ENCODE peak calls at places on chromosomes 12 and 14, in nine cellular contexts. E, L, T, K, A, P, O, H and N are unnamed samples.

GRCh38 chr14:22524105-22524783 is 64.8 kb downstream of the DAD1 start:
- DNase-seq in L (no peak), A (no peak), E (no peak), O (no peak), P (no peak), K (no peak), T (no peak), H (no peak), N (no peak)

GRCh38 chr14:76948213-76948947 is 80.1 kb downstream of the IRF2BPL start:
- DNase-seq in K (peak; percentile 83), E (peak; percentile 47), T (no peak), L (no peak), H (peak; percentile 41), A (no peak), P (no peak), O (no peak), N (no peak)

GRCh38 chr12:6632026-6632978 is 3.5 kb downstream of the LPAR5 start:
- DNase-seq in P (no peak), L (no peak), K (no peak), T (no peak), O (peak; percentile 29), E (peak; percentile 47), H (no peak), A (no peak), N (no peak)

GRCh38 chr12:26135010-26135420 is 10.2 kb upstream of the BHLHE41 start:
- DNase-seq in T (peak; percentile 83), O (no peak), E (peak; percentile 72), L (peak; percentile 68), P (peak; percentile 55), H (no peak), A (no peak), K (peak; percentile 95), N (no peak)

GRCh38 chr14:22510527-22511110 is 78.4 kb downstream of the DAD1 start:
- DNase-seq in T (peak; percentile 88), E (no peak), A (no peak), L (no peak), K (no peak), H (no peak), O (no peak), P (no peak), N (peak; percentile 80)

GRCh38 chr14:27958757-27959156 is 807.8 kb upstream of the FOXG1 start:
- DNase-seq in P (no peak), A (no peak), E (no peak), L (no peak), T (peak; percentile 6), O (no peak), K (no peak), H (no peak), N (no peak)

GRCh38 chr12:17322090-17322489 is 716.1 kb upstream of the LMO3 start:
- DNase-seq in E (no peak), O (no peak), H (no peak), A (no peak), L (no peak), K (no peak), P (no peak), T (no peak), N (no peak)

GRCh38 chr12:122505419-122506051 is 4.8 kb upstream of the ZCCHC8 start:
- DNase-seq in O (no peak), K (no peak), L (no peak), E (no peak), A (no peak), T (no peak), P (no peak), H (no peak), N (no peak)

GRCh38 chr12:8644345-8645248 is 18.0 kb downstream of the MFAP5 start:
- DNase-seq in L (no peak), T (no peak), H (no peak), O (no peak), K (no peak), E (no peak), A (no peak), P (no peak), N (no peak)

DNA sequence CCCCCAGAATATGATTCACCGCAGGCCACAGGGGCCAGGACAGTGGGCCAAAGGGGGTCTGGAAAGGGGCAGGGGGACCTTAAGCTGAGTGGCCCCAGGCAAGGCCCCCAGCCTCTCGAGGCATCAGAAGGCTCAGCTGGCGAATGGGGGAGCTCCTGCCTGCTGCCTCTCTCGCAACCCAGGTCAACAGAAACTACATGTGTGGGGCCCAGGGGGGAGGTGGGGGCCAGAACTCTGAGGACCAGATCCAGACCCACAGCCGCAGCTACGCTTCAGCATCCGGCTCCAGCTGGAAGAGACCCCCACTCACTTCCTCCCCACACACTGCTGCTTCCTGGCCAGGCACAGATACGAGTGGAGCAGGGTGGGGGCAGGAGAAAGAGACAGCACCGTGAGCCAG is 46.5 kb downstream of the NCOR2 start:
- DNase-seq in P (peak; percentile 44), T (no peak), E (no peak), L (no peak), A (no peak), K (peak; percentile 66), H (no peak), O (no peak), N (no peak)
- H3K4me1 ChIP-seq in P (peaks cover 31% of the 10 kb centered on the region), T (peaks cover 30% of the 10 kb centered on the region), E (peaks cover 57% of the 10 kb centered on the region), L (peaks cover 98% of the 10 kb centered on the region), A (peaks cover 59% of the 10 kb centered on the region), K (peaks cover 33% of the 10 kb centered on the region), H (peaks cover 54% of the 10 kb centered on the region), O (peaks cover 76% of the 10 kb centered on the region), N (peaks cover 61% of the 10 kb centered on the region)

DNA sequence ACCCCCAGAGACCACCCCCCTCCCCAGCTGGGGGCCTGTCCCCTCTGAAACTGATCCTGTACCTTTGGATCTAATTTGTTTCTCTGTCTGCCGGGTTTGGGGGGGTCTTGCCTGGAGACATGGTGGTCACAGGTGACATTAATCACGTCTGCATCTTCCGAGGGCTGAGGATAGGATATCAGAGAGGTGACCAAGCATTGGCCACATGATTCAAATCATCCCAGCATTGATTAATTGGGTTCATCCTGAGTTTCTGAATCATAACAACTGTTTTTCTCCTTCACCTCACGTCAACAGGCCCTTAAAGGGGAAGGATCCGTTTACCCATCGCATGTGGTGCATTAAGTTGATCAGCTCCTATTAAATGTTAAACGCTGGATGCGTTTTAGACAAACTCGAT is 63.2 kb upstream of the TBX3 start:
- DNase-seq in A (no peak), L (no peak), E (no peak), O (no peak), P (no peak), H (no peak), K (no peak), T (no peak), N (no peak)
- H3K27ac ChIP-seq in A (no peak overlapping the region), L (no peak overlapping the region), E (no peak overlapping the region), O (no peak overlapping the region), P (peak overlapping the region; percentile 23), H (no peak overlapping the region), K (no peak overlapping the region), T (peak overlapping the region; percentile 87), N (no peak overlapping the region)

GRCh38 chr12:77968571-77968970 is 137.9 kb downstream of the NAV3 start:
- DNase-seq in A (no peak), K (no peak), H (no peak), O (no peak), L (no peak), P (peak; percentile 24), E (no peak), T (no peak), N (no peak)

GRCh38 chr12:77963576-77964178 is 133.0 kb downstream of the NAV3 start:
- DNase-seq in L (no peak), A (no peak), H (no peak), O (no peak), E (no peak), T (no peak), P (no peak), K (no peak), N (no peak)

GRCh38 chr12:77973579-77973978 is 142.9 kb downstream of the NAV3 start:
- DNase-seq in L (no peak), T (no peak), H (no peak), K (no peak), A (no peak), O (no peak), P (no peak), E (no peak), N (no peak)

GRCh38 chr12:77965790-77966189 is 135.1 kb downstream of the NAV3 start:
- DNase-seq in O (no peak), A (no peak), K (no peak), H (no peak), E (no peak), T (peak; percentile 77), P (no peak), L (no peak), N (no peak)

DNA sequence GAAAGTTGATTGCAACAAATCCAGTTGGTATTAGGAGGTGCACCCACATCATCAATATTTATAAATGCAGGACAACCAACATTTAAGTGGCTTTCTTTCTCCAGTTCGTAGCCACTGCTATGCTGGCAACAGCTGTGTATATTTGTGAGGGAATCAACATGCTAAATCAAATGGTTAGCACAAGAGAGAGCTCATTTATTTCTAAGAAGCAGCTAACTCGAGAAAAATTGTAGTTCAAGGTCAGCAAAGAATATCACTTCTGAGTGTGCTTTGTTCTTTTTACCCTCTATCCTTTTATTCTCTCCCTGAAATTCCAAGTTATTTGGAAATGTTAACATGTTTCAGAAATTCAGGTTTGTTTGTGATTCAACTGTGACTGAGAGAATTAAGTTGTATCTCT is 137.3 kb downstream of the NAV3 start:
- DNase-seq in L (no peak), E (no peak), A (no peak), O (no peak), P (no peak), K (no peak), T (no peak), H (no peak), N (no peak)
- H3K4me3 ChIP-seq in L (no peak overlapping the region), E (peak overlapping the region; percentile 1), A (no peak overlapping the region), O (no peak overlapping the region), P (no peak overlapping the region), K (no peak overlapping the region), T (no peak overlapping the region), H (no peak overlapping the region), N (no peak overlapping the region)

GRCh38 chr14:52313903-52314481 is at the start of gene PTGER2:
- DNase-seq in O (peak; percentile 77), K (peak; percentile 97), A (peak; percentile 87), P (peak; percentile 90), E (peak; percentile 94), L (peak; percentile 88), T (peak; percentile 92), H (peak; percentile 40), N (peak; percentile 87)

GRCh38 chr14:52312872-52313492 is 1.1 kb upstream of the PTGER2 start:
- DNase-seq in O (no peak), L (no peak), A (no peak), H (no peak), E (peak; percentile 29), K (no peak), T (peak; percentile 43), P (no peak), N (no peak)

GRCh38 chr14:52313493-52313881 is 625 bp upstream of the PTGER2 start:
- DNase-seq in T (no peak), P (no peak), L (no peak), H (no peak), E (no peak), K (no peak), A (no peak), O (no peak), N (no peak)

GRCh38 chr14:52314521-52315354 is 626 bp downstream of the PTGER2 start:
- DNase-seq in O (no peak), H (peak; percentile 27), E (peak; percentile 47), K (peak; percentile 85), L (peak; percentile 68), T (peak; percentile 43), A (peak; percentile 23), P (peak; percentile 48), N (peak; percentile 6)

DNA sequence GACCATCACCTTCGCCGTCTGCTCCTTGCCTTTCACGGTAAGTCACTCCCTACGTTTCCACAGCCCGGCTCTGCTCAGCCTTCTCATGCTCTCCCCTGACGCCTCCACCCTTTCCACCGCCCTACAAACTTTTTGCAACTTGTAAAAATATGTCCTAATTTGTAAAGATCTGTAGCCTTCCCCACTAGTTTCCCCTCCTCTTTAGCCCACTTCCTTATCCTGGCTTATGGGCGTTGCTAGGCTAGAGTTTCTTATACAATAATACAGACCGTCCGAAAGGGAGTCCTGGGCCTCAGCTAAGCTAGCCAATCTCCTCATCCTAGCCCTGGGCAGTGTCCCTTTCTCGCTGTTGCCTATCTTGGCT is 1.2 kb downstream of the PTGER2 start:
- DNase-seq in P (no peak), O (no peak), H (no peak), K (no peak), E (no peak), A (no peak), T (no peak), L (no peak), N (no peak)
- H3K4me1 ChIP-seq in P (peaks cover 7% of the 10 kb centered on the region), O (peaks cover 20% of the 10 kb centered on the region), H (no peaks in the 10 kb centered on the region), K (no peaks in the 10 kb centered on the region), E (peaks cover 30% of the 10 kb centered on the region), A (peaks cover 5% of the 10 kb centered on the region), T (peaks cover 9% of the 10 kb centered on the region), L (peaks cover 23% of the 10 kb centered on the region), N (peaks cover 18% of the 10 kb centered on the region)